ENCODE peak calls at places on chromosomes 5 and 9, in four cellular contexts. W, X, M and O are unnamed samples.

GRCh38 chr9:98175013-98175679 is 17.3 kb downstream of the CORO2A start:
- DNase-seq in W (no peak), M (no peak), X (no peak), O (no peak)

GRCh38 chr9:98130576-98131228 is 11.7 kb upstream of the TRIM14 start:
- DNase-seq in W (no peak), X (no peak), M (no peak), O (no peak)

GRCh38 chr9:99038396-99038795 is 66.5 kb upstream of the TGFBR1 start:
- DNase-seq in M (peak; percentile 36), X (no peak), W (no peak), O (no peak)

GRCh38 chr5:132419517-132420468 is 50.3 kb downstream of the SLC22A5 start:
- DNase-seq in X (peak; percentile 59), W (peak; percentile 70), M (peak; percentile 71), O (peak; percentile 59)

GRCh38 chr5:102048940-102049339 is 247.1 kb downstream of the SLCO4C1 start:
- DNase-seq in W (no peak), X (no peak), M (no peak), O (no peak)

GRCh38 chr5:140342896-140343295 is 3.5 kb downstream of the HBEGF start:
- DNase-seq in W (no peak), M (no peak), X (no peak), O (no peak)

GRCh38 chr9:121199921-121200320 is 1.7 kb downstream of the RAB14 start:
- DNase-seq in M (peak; percentile 38), X (no peak), W (no peak), O (no peak)

GRCh38 chr9:112354081-112354743 is 20.8 kb upstream of the PTBP3 start:
- DNase-seq in M (no peak), X (no peak), W (no peak), O (no peak)

GRCh38 chr9:37761511-37761910 is 7.9 kb downstream of the TRMT10B start:
- DNase-seq in M (peak; percentile 85), X (no peak), W (no peak), O (no peak)

GRCh38 chr9:91978739-91979414 is 28.8 kb upstream of the ROR2 start:
- DNase-seq in X (peak; percentile 28), M (peak; percentile 92), W (no peak), O (no peak)

GRCh38 chr9:109449036-109449798 is 48.9 kb downstream of the PTPN3 start:
- DNase-seq in W (no peak), M (no peak), X (no peak), O (no peak)

GRCh38 chr5:117955831-117956230 is 1032.5 kb downstream of the DTWD2 start:
- DNase-seq in W (no peak), X (no peak), M (no peak), O (no peak)

GRCh38 chr5:72314571-72315172 is 5.4 kb downstream of the MRPS27 start:
- DNase-seq in W (no peak), X (peak; percentile 42), M (peak; percentile 81), O (no peak)

GRCh38 chr9:112166176-112167140 is 8.6 kb downstream of the SUSD1 start:
- DNase-seq in M (peak; percentile 57), X (no peak), W (no peak), O (no peak)

GRCh38 chr5:103139264-103139865 is 19.3 kb downstream of the PPIP5K2 start:
- DNase-seq in X (peak; percentile 75), M (peak; percentile 55), W (peak; percentile 81), O (peak; percentile 86)

DNA sequence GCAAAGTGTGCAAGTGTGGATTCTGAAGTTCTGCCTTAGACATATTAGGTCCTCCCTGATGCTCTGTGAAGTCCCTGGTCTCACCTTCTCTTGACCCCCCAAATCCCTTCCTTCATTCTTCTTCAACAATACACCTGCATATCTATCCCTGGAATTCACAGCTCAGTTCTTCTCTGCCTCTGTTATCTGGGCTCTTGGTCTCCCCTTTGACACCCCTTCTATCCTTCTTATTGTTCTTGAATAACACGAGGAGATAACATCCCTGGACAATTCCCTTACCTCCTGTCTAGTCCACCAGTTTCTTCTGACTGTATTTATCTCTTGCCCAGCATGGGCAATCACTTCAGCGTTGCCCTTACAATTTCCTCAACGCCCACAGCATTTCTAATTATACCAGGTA is 104.8 kb upstream of the ATG10 start:
- DNase-seq in M (no peak), W (no peak), X (no peak), O (no peak)
- H3K4me1 ChIP-seq in M (no peaks in the 10 kb centered on the region), W (no peaks in the 10 kb centered on the region), X (no peaks in the 10 kb centered on the region), O (no peaks in the 10 kb centered on the region)

GRCh38 chr9:34651286-34651685 is 699 bp upstream of the IL11RA start:
- DNase-seq in W (no peak), X (peak; percentile 62), M (peak; percentile 47), O (no peak)
- H3K4me3 ChIP-seq in W (no peak overlapping the region), X (no peak overlapping the region), M (peak overlapping the region; percentile 43), O (no peak overlapping the region)

GRCh38 chr5:73534971-73535370 is 30.5 kb downstream of the ANKRA2 start:
- DNase-seq in X (no peak), M (no peak), W (no peak), O (no peak)

GRCh38 chr5:73531356-73531755 is 33.1 kb downstream of the BTF3 start:
- DNase-seq in W (no peak), M (peak; percentile 54), X (no peak), O (no peak)

GRCh38 chr5:73529081-73529480 is 30.8 kb downstream of the BTF3 start:
- DNase-seq in M (no peak), X (no peak), W (no peak), O (no peak)

GRCh38 chr5:73532195-73532594 is 33.2 kb downstream of the ANKRA2 start:
- DNase-seq in W (no peak), X (no peak), M (no peak), O (no peak)

GRCh38 chr5:73534001-73534547 is 31.4 kb downstream of the ANKRA2 start:
- DNase-seq in W (no peak), M (peak; percentile 84), X (peak; percentile 38), O (no peak)
- H3K9me3 ChIP-seq in W (no peaks in the 10 kb centered on the region), M (no peaks in the 10 kb centered on the region), X (no peaks in the 10 kb centered on the region), O (no peaks in the 10 kb centered on the region)

GRCh38 chr9:127832248-127832647 is 22.2 kb downstream of the ENG start:
- DNase-seq in X (no peak), W (no peak), M (peak; percentile 48), O (peak; percentile 31)

GRCh38 chr9:127825319-127826051 is 22.8 kb downstream of the FPGS start:
- DNase-seq in X (no peak), W (no peak), M (no peak), O (no peak)

GRCh38 chr9:127826253-127826913 is 23.7 kb downstream of the FPGS start:
- DNase-seq in X (no peak), W (no peak), M (no peak), O (no peak)

GRCh38 chr9:127828262-127829031 is 25.8 kb downstream of the FPGS start:
- DNase-seq in X (peak; percentile 89), W (no peak), M (peak; percentile 49), O (no peak)

DNA sequence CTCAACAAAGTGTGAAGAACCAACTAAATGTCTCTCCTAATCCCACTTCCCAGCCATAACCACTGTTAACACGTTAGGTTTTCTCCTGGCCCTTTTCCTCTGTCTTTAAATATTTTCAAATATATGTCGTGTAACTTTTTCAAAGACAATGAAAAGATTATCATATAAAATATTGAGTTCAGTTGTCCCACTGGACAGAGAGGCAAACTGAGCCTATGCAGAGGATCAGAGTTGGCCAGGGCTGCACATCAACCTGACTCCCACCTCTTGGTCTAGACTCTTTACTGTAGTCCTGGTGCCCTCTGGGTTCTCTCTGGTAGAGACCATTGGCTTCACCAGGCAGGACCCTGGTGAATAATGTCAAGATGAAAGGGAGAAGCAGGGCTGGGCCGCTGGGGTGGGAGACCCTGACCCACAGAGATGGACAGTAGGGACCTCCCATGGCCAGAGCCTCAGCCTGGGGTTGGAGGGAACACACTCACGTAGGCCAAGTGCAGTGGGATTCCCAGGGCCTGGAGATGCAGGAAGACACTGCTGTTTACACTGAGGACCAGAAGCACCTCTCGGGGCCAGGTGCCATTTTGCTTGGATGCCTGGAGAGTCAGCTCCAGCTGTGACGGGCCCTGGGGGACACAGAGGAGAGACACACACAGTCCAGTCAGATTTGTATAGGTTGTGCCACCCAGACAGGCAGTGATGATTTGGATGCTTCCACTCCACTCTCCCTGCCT is 25.1 kb downstream of the ENG start:
- DNase-seq in M (no peak), W (no peak), X (no peak), O (no peak)
- H3K4me1 ChIP-seq in M (peaks cover 17% of the 10 kb centered on the region), W (no peaks in the 10 kb centered on the region), X (peaks cover 9% of the 10 kb centered on the region), O (peaks cover 8% of the 10 kb centered on the region)

GRCh38 chr5:155729684-155730059 is 597.3 kb upstream of the SGCD start:
- DNase-seq in X (no peak), W (no peak), M (peak; percentile 7), O (no peak)
- H3K4me3 ChIP-seq in X (no peak overlapping the region), W (no peak overlapping the region), M (no peak overlapping the region), O (no peak overlapping the region)

DNA sequence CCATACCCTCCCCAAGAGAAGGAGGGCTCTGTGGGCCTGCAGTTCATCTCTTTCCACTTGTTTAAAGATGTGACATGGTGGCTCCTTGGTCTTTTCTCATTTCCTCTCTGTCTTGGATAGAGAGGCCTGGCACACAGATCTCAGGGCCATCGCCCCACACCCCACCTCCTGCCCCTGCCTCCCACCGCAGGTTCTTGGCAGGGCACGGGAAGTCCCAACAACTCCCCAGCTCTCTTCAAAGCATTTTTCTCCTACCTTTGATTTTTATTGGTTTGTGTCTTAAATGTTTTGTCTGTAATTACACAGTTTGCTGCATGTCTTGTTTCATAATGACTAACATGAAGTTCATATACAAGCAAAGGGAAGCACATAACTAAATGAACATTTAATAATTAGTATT is 178.5 kb upstream of the MSX2 start:
- DNase-seq in M (no peak), X (no peak), W (no peak), O (no peak)
- H3K9me3 ChIP-seq in M (no peaks in the 10 kb centered on the region), X (no peaks in the 10 kb centered on the region), W (no peaks in the 10 kb centered on the region), O (no peaks in the 10 kb centered on the region)

GRCh38 chr9:94919376-94920098 is 193.0 kb downstream of the AOPEP start:
- DNase-seq in M (peak; percentile 87), W (no peak), X (no peak), O (no peak)
- H3K4me1 ChIP-seq in M (peaks cover 29% of the 10 kb centered on the region), W (no peaks in the 10 kb centered on the region), X (peaks cover 4% of the 10 kb centered on the region), O (no peaks in the 10 kb centered on the region)